ENCODE peak calls at places on chromosomes 1 and 21, in four cellular contexts. Q is GM06990, Y is osteoblast, V is osteocyte. R is an unnamed sample.

GRCh38 chr1:112905420-112906154 is 50.4 kb downstream of the SLC16A1 start:
- DNase-seq in V (no peak), Q (no peak), Y (peak), R (no peak)

GRCh38 chr1:222138095-222138494 is 396.2 kb upstream of the DUSP10 start:
- DNase-seq in Y (no peak), Q (no peak), V (no peak), R (no peak)

GRCh38 chr1:62175568-62176179 is 19.0 kb upstream of the L1TD1 start:
- DNase-seq in Y (no peak), Q (no peak), V (no peak), R (peak)

GRCh38 chr21:36989699-36990507 is 16.6 kb upstream of the RIPPLY3 start:
- DNase-seq in Q (peak), Y (peak), V (peak), R (peak)

GRCh38 chr21:41369105-41369914 is 7.5 kb downstream of the MX2 start:
- DNase-seq in Q (peak), V (no peak), Y (no peak), R (peak)

GRCh38 chr1:12600335-12600734 is 17.7 kb downstream of the DHRS3 start:
- DNase-seq in Y (no peak), V (no peak), Q (no peak), R (no peak)

GRCh38 chr1:63772201-63772600 is 1.6 kb upstream of the ROR1 start:
- DNase-seq in Y (no peak), Q (no peak), V (no peak), R (no peak)

GRCh38 chr1:80181418-80181817 is 1174.9 kb upstream of the ADGRL4 start:
- DNase-seq in Y (no peak), V (no peak), Q (no peak), R (no peak)

GRCh38 chr1:155011004-155011416 is 8.4 kb downstream of the ZBTB7B start:
- DNase-seq in Y (peak), V (no peak), Q (no peak), R (no peak)

GRCh38 chr1:209486861-209487260 is 96.7 kb upstream of the CAMK1G start:
- DNase-seq in Q (no peak), Y (no peak), V (no peak), R (no peak)

GRCh38 chr1:172821609-172822274 is 162.8 kb downstream of the FASLG start:
- DNase-seq in V (no peak), Y (peak), Q (no peak), R (no peak)

GRCh38 chr21:28337319-28337718 is 655.4 kb downstream of the LTN1 start:
- DNase-seq in V (no peak), Y (no peak), Q (no peak), R (no peak)

GRCh38 chr1:93554883-93555872 is 107.3 kb downstream of the FNBP1L start:
- DNase-seq in Q (no peak), Y (no peak), V (no peak), R (no peak)

DNA sequence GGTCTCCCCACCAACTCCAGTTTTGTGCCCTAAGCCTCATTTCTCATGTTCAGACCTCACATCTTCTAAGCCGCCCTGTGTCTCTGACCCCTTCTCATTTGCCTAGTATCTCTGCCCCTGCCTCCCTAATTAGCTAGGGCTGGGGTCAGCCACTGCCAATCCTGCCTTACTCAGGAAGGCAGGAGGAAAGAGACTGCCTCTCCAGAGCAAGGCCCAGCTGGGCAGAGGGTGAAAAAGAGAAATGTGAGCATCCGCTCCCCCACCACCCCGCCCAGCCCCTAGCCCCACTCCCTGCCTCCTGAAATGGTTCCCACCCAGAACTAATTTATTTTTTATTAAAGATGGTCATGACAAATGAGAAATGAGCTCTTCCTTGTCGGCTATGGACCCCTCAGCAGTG is 11.4 kb downstream of the ADAMTSL4 start:
- DNase-seq in Y (peak), Q (no peak), V (no peak), R (no peak)
- TF ChIP-seq CTCF in Y (no peak), Q (no peak), V (no peak), R (no peak)

DNA sequence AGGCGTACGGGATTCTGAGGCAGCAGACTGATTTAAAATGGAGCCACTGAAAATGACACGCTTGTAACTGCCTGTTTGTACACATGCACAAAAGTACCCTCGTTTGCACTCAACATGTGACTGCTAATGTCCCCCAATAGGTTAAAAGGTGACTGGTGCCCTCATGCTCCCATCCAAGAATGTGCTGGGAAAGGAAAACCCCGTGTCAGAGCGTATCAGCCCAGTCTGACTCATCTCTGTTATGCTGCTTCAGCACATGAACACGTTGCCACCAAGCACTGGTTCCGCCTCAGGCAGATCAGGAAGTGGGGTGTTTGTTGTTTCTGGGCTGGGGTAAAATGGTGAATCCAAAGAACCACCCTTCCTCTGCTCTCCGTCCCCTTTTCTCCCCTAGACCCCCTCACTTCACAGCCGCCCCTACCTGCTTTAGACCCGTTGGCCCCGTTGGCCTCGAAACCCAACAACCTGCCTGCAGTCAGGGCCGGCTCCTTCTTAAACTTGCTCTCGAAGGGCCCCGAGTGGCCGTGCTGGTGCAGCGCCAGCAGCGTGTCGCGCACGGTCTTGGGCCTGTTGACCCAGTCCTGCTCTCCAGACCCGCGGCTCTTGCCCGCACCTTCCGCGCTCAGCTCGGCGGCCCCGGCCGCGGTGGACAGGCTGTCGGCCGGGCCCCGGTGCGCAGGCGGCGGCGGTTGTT is 1.8 kb downstream of the IRF2BP2 start:
- DNase-seq in V (no peak), Y (peak), Q (peak), R (peak)
- TF ChIP-seq CTCF in V (no peak), Y (no peak), Q (peak), R (no peak)

DNA sequence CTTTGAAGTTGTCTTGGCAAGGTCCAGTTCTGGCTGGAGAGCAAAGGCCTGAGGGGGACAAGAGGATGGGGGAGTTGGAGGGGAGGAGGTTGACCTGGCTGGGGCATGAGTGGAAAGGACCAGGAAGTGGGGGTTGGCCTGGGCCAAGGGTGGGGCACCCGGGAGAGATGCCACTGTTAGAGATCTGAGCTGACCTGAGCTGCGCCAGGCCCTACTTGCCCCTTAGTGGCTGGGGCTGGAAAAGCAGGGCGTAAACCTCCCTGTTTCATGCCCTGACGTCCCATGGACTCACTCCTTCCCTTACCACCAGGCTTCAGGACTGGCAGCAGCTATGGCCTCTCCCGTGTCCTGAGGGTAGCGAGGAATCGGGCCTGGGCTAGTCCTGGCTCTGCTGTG is 16.9 kb downstream of the FAAH start:
- DNase-seq in Y (no peak), V (no peak), Q (no peak), R (no peak)
- TF ChIP-seq CTCF in Y (no peak), V (no peak), Q (no peak), R (no peak)

DNA sequence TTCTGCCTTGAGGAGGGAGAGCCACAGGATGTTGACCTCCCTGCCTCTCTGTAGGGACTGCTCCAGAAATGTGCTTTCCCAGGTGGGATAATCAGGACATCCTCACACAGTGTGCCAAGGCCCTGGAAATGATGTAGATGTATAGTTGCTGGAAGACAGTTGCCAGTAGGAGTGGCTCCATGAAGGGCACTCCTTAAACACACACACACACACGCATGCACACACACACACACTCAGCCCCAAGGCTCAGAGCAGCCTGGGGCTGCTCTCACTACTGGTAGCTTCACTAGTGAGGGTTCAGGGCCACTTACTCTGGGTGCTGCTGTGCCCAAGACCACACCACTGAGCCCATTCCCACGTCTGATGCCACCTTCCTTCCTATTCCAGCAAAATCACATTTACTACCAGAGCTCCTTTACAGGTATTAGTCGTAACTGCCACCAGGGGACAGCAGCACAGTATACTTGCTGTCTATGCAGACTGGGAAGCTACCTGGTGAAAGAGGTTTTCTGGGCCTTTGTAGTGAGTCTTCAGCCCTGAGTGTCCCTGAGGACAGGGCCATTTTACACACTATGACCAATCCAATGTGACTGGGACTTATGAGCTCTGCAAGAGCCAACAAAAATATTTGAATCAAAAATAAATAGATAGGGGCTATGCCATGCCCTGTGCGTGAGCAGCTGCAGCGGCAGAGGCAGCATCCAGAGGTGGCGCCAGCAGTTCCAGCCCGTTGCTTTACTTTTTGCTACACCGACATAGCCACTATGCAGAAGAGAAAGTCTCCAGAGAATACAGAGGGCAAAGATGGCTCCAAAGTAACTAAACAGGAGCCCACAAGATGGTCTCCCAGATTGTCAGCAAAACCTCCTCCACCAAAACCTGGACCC is 15.0 kb downstream of the CRNN start:
- DNase-seq in V (no peak), Q (no peak), Y (no peak), R (peak)
- TF ChIP-seq CTCF in V (no peak), Q (peak), Y (peak), R (peak)

GRCh38 chr1:77687519-77687906 is 5.1 kb upstream of the ZZZ3 start:
- DNase-seq in Q (peak), Y (no peak), V (no peak), R (no peak)
- TF ChIP-seq CTCF in Q (peak), Y (peak), V (no peak), R (peak)